ENCODE peak calls at places on chromosomes 1 and 21, in six cellular contexts. Q is midbrain, E is NB4, X is dermis blood vessel endothelial cell, A is memory B cell, D is type B pancreatic cell. C is an unnamed sample.

GRCh38 chr1:223081181-223081994 is 61.7 kb downstream of the TLR5 start:
- DNase-seq in Q (peak), E (peak), X (peak), A (peak), D (peak), C (peak)

GRCh38 chr1:163307479-163308171 is 14.1 kb upstream of the NUF2 start:
- DNase-seq in Q (no peak), E (no peak), X (no peak), A (no peak), D (no peak), C (no peak)

GRCh38 chr1:174982971-174983689 is 16.6 kb upstream of the CACYBP start:
- DNase-seq in Q (peak), E (peak), X (peak), A (peak), D (no peak), C (no peak)

GRCh38 chr1:2837316-2837715 is 35.8 kb upstream of the TTC34 start:
- DNase-seq in Q (no peak), E (no peak), X (no peak), A (no peak), D (no peak), C (no peak)

GRCh38 chr21:10272216-10272615 is 249.2 kb upstream of the TPTE start:
- DNase-seq in Q (no peak), E (no peak), X (no peak), A (no peak), D (no peak), C (no peak)

GRCh38 chr1:20589331-20590312 is 725 bp downstream of the CDA start:
- DNase-seq in Q (no peak), E (peak), X (peak), A (no peak), D (no peak), C (no peak)

GRCh38 chr1:116915182-116915611 is 5.5 kb downstream of the PTGFRN start:
- DNase-seq in Q (no peak), E (no peak), X (no peak), A (no peak), D (no peak), C (no peak)

GRCh38 chr1:163085904-163086268 is 16.7 kb downstream of the RGS4 start:
- DNase-seq in Q (no peak), E (no peak), X (peak), A (no peak), D (no peak), C (no peak)

GRCh38 chr1:22043175-22043769 is 9.2 kb upstream of the CDC42 start:
- DNase-seq in Q (no peak), E (no peak), X (no peak), A (no peak), D (no peak), C (no peak)

GRCh38 chr21:28712396-28712795 is 280.3 kb downstream of the LTN1 start:
- DNase-seq in Q (no peak), E (no peak), X (no peak), A (no peak), D (no peak), C (no peak)

GRCh38 chr1:228920791-228921190 is 185.5 kb downstream of the RHOU start:
- DNase-seq in Q (no peak), E (no peak), X (no peak), A (no peak), D (no peak), C (no peak)

GRCh38 chr1:54376085-54377039 is 29.8 kb downstream of the SSBP3 start:
- DNase-seq in Q (no peak), E (no peak), X (no peak), A (no peak), D (no peak), C (no peak)

GRCh38 chr1:32924881-32925344 is 23.7 kb upstream of the TMEM54 start:
- DNase-seq in Q (no peak), E (no peak), X (no peak), A (no peak), D (no peak), C (peak)

GRCh38 chr1:31216016-31216415 is 23.7 kb downstream of the NKAIN1 start:
- DNase-seq in Q (peak), E (no peak), X (peak), A (no peak), D (peak), C (peak)